ENCODE peak calls at places on chromosomes 4 and X, in ten cellular contexts. I is mesothelial cell of epicardium, T is type B pancreatic cell, X is tibial artery, Y is heart right ventricle, R is endothelial cell, M is MCF 10A, D is neural crest cell, N is fibroblast of villous mesenchyme, H is A549. S is an unnamed sample.

GRCh38 chrX:119325456-119325855 is 73.7 kb upstream of the SLC25A43 start:
- DNase-seq in I (no peak), T (no peak), H (no peak), N (no peak), Y (no peak), D (no peak), X (no peak), R (no peak), M (no peak), S (peak; percentile 3)

GRCh38 chr4:39320381-39321115 is 45.6 kb downstream of the RFC1 start:
- DNase-seq in T (no peak), N (peak; percentile 27), H (no peak), X (no peak), D (no peak), M (peak; percentile 22), I (no peak), R (no peak), Y (no peak), S (peak; percentile 38)

GRCh38 chr4:108008721-108009120 is 19.0 kb downstream of the HADH start:
- DNase-seq in I (no peak), D (no peak), N (peak; percentile 21), H (no peak), X (no peak), R (no peak), M (peak; percentile 63), T (no peak), Y (no peak), S (peak; percentile 82)

GRCh38 chr4:117164338-117164737 is 79.0 kb upstream of the TRAM1L1 start:
- DNase-seq in M (no peak), N (no peak), R (no peak), T (no peak), D (no peak), X (no peak), I (no peak), H (peak; percentile 2), Y (no peak), S (no peak)

GRCh38 chr4:3820016-3820805 is 54.0 kb downstream of the ADRA2C start:
- DNase-seq in X (no peak), N (no peak), D (no peak), I (no peak), M (no peak), Y (no peak), T (no peak), H (no peak), R (no peak), S (no peak)

GRCh38 chrX:71618303-71618721 is at the start of gene CXCR3:
- DNase-seq in Y (peak; percentile 38), D (no peak), X (no peak), I (no peak), R (no peak), N (no peak), T (no peak), M (no peak), H (no peak), S (no peak)

GRCh38 chr4:76626686-76627465 is 191.8 kb downstream of the SHROOM3 start:
- DNase-seq in M (no peak), R (peak; percentile 18), I (no peak), H (peak; percentile 34), X (no peak), D (no peak), N (peak; percentile 47), T (no peak), Y (no peak), S (peak; percentile 41)

GRCh38 chr4:25235401-25235800 is 1.6 kb downstream of the PI4K2B start:
- DNase-seq in T (no peak), N (no peak), H (no peak), I (no peak), R (no peak), M (peak; percentile 19), D (no peak), X (no peak), Y (no peak), S (no peak)

GRCh38 chrX:25003066-25003849 is 12.5 kb downstream of the ARX start:
- DNase-seq in R (no peak), I (peak; percentile 46), Y (no peak), D (no peak), N (no peak), H (no peak), X (no peak), T (no peak), M (no peak), S (no peak)

GRCh38 chr4:66991521-66991920 is 553.8 kb downstream of the CENPC start:
- DNase-seq in N (no peak), M (no peak), X (no peak), R (no peak), H (no peak), Y (no peak), T (no peak), D (no peak), I (no peak), S (no peak)

GRCh38 chr4:19298998-19299397 is 952.7 kb upstream of the SLIT2 start:
- DNase-seq in H (no peak), I (no peak), R (no peak), Y (no peak), M (no peak), T (no peak), D (no peak), N (peak; percentile 91), X (no peak), S (peak; percentile 11)

GRCh38 chrX:69988955-69989394 is 60.8 kb downstream of the AWAT2 start:
- DNase-seq in N (no peak), Y (peak; percentile 28), I (no peak), X (no peak), T (no peak), D (no peak), H (no peak), R (no peak), M (peak; percentile 59), S (peak; percentile 38)

GRCh38 chr4:188941524-188942109 is 802.4 kb downstream of the TRIML1 start:
- DNase-seq in T (no peak), X (no peak), R (no peak), D (no peak), N (peak; percentile 99), M (peak; percentile 94), I (no peak), Y (no peak), H (peak; percentile 90), S (peak; percentile 71)

GRCh38 chrX:10098235-10098819 is 58.4 kb upstream of the CLCN4 start:
- DNase-seq in M (no peak), N (peak; percentile 21), D (no peak), I (no peak), T (no peak), Y (no peak), H (no peak), R (no peak), X (no peak), S (no peak)
- TF ChIP-seq CTCF in M (no peak), N (no peak), D (no peak), I (no peak), T (no peak), Y (no peak), H (no peak), R (no peak), X (no peak), S (no peak)

DNA sequence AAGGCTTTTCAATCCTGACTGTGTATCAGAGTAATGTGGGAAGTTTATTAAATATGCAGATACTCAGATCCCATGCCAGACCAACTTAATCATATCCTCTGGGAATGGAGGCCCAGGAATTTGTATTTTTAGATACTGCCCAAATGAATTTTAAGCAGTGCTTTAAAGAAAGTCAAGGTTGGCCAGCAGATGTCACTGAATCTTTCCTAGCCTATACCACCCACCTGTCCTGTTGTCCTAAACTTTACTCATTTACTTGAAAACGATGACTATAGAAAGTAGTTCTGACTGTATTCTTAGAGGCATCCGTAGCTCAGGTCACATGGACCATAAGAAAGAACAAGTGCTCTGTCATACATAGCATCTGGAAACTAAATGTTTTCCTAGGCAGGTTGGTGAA is 79.9 kb downstream of the AMOT start:
- DNase-seq in M (no peak), R (no peak), T (no peak), Y (no peak), N (no peak), D (no peak), I (no peak), H (no peak), X (no peak), S (no peak)
- TF ChIP-seq CTCF in M (no peak), R (no peak), T (no peak), Y (no peak), N (no peak), D (no peak), I (no peak), H (no peak), X (no peak), S (no peak)

GRCh38 chrX:7316280-7316679 is 168.3 kb upstream of the PUDP start:
- DNase-seq in T (no peak), Y (no peak), X (no peak), D (no peak), R (no peak), N (no peak), M (peak; percentile 36), I (no peak), H (no peak), S (peak; percentile 9)

GRCh38 chrX:7316887-7317286 is 168.9 kb upstream of the PUDP start:
- DNase-seq in Y (no peak), D (no peak), R (no peak), H (no peak), I (no peak), M (peak; percentile 1), N (peak; percentile 67), X (no peak), T (no peak), S (no peak)

GRCh38 chrX:7314425-7314824 is 166.5 kb upstream of the PUDP start:
- DNase-seq in D (no peak), R (no peak), H (no peak), X (no peak), N (no peak), T (no peak), Y (no peak), I (no peak), M (no peak), S (no peak)

GRCh38 chrX:7318246-7318645 is 170.3 kb upstream of the PUDP start:
- DNase-seq in H (no peak), N (peak; percentile 27), I (no peak), X (no peak), D (no peak), Y (no peak), M (peak; percentile 0), R (no peak), T (no peak), S (peak; percentile 18)

GRCh38 chrX:7318661-7319060 is 170.7 kb upstream of the PUDP start:
- DNase-seq in X (no peak), Y (no peak), H (peak; percentile 0), I (no peak), D (no peak), M (peak; percentile 23), N (no peak), R (no peak), T (no peak), S (no peak)
- TF ChIP-seq CTCF in X (no peak), Y (no peak), H (no peak), I (no peak), D (no peak), M (no peak), N (no peak), R (no peak), T (peak; percentile 19), S (no peak)

DNA sequence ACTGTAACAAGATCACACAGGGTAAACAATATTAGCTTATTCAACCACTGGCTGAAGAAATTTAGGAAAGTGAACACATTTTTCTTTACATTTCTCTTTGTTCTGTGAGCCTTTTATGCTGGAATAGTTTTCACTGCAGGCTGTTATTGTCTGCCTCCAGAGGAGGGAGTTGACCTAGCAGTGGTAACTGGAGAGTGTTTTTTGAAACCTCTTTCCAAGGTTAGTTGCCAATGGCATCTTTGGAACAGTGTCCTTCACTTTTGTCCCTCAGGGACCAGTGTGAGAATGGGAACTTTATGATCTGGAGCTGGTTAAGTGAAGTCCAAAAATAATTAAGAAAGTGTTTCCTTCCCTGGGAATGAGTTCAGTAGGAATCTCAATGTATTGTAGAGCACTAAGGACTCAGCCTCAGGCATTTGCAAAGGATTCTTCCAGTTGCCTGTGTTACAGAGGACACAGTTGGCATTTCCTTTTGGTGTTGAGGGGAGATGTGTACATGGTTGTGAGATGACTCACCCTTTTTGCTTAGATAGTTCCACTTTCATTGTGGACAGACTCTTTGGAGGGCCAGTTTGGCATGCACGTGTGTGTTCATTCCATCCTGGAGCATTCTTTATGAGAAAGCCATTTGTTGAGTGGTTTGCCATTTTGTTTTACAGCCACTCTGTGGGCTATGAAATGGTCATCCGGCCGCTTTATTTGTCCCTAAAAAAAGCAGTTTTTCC is 61.3 kb downstream of the AR start:
- DNase-seq in M (peak; percentile 73), H (peak; percentile 79), D (no peak), N (peak; percentile 66), I (no peak), X (no peak), Y (no peak), R (no peak), T (no peak), S (peak; percentile 84)
- TF ChIP-seq CTCF in M (no peak), H (no peak), D (no peak), N (no peak), I (no peak), X (no peak), Y (no peak), R (no peak), T (no peak), S (no peak)